ENCODE peak calls at places on chromosome 12, in five cellular contexts. Q is sigmoid colon, I is SK-N-SH, A is HepG2, E is transverse colon. B is an unnamed sample.

GRCh38 chr12:62654558-62655241 is 188.1 kb downstream of the MON2 start:
- DNase-seq in Q (no peak), I (no peak), A (no peak), E (no peak), B (no peak)

GRCh38 chr12:132286912-132287311 is 42.5 kb downstream of the GALNT9 start:
- DNase-seq in Q (no peak), I (no peak), A (peak), E (no peak), B (no peak)

GRCh38 chr12:20280515-20280914 is 87.8 kb upstream of the PDE3A start:
- DNase-seq in Q (no peak), I (no peak), A (no peak), E (no peak), B (no peak)

GRCh38 chr12:49537709-49538601 is 875 bp upstream of the KCNH3 start:
- DNase-seq in Q (peak), I (peak), A (no peak), E (no peak), B (no peak)

GRCh38 chr12:94930772-94931171 is 72.7 kb downstream of the NDUFA12 start:
- DNase-seq in Q (no peak), I (no peak), A (no peak), E (no peak), B (no peak)

GRCh38 chr12:106682594-106683234 is 91.8 kb upstream of the RIC8B start:
- DNase-seq in Q (no peak), I (no peak), A (peak), E (no peak), B (no peak)

GRCh38 chr12:131281016-131281415 is 327.3 kb downstream of the ADGRD1 start:
- DNase-seq in Q (peak), I (no peak), A (no peak), E (no peak), B (no peak)

GRCh38 chr12:116389990-116390655 is 112.6 kb upstream of the MED13L start:
- DNase-seq in Q (no peak), I (no peak), A (no peak), E (no peak), B (peak)

GRCh38 chr12:48356041-48356768 is 5.5 kb upstream of the ZNF641 start:
- DNase-seq in Q (no peak), I (no peak), A (peak), E (no peak), B (no peak)

GRCh38 chr12:48352157-48352775 is 1.5 kb upstream of the ZNF641 start:
- DNase-seq in Q (no peak), I (no peak), A (no peak), E (no peak), B (no peak)

GRCh38 chr12:48351022-48351708 is 446 bp upstream of the ZNF641 start:
- DNase-seq in Q (peak), I (no peak), A (peak), E (peak), B (peak)

GRCh38 chr12:48349471-48349870 is 1.2 kb downstream of the ZNF641 start:
- DNase-seq in Q (no peak), I (no peak), A (no peak), E (no peak), B (no peak)

DNA sequence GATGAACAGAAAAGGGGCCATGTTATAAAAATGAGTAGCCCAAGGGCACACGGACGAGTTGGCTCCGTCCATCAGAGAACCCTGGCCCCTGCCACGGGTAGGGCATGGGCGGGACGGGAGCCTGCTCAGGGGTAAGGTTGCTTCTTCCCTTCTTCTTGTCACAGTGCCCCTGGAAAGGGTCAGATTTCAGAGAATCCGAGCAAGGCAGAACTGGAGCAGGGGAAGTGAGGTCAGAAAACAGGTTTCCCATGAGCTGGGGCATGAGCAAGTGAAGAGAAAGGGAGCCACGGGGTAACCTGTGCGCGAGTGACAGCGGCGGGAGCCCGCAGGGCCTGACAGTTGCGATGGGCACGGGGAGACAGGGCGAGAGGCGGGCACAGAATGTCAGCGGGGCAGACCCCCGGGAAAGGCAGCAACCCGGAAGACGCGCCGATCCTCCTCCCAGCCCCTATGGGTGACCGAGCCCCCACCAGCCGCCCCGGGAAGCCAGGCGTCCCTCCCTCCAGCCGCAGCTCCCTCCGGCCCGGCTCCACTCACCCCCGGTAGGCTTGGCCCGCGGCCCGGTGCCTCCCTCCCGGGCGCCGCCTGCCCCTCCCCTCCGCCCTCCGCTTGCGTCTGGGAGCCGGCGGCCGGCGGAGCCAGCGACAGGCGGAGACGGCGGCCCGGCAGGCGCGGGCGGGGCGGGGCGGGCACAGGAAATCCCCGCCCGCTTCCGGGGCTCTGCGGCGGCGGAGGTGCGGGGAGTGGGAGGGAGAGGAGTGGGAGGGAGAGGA is at the start of gene ZNF641:
- DNase-seq in Q (peak), I (peak), A (peak), E (peak), B (peak)
- TF ChIP-seq POLR2AphosphoS5 in Q (no peak), I (no peak), A (no peak), E (peak), B (peak)

GRCh38 chr12:90677055-90677454 is 277.9 kb downstream of the CCER1 start:
- DNase-seq in Q (no peak), I (no peak), A (no peak), E (no peak), B (no peak)

GRCh38 chr12:90679674-90680073 is 275.3 kb downstream of the CCER1 start:
- DNase-seq in Q (no peak), I (no peak), A (no peak), E (no peak), B (no peak)

GRCh38 chr12:90683871-90684270 is 271.1 kb downstream of the CCER1 start:
- DNase-seq in Q (no peak), I (no peak), A (no peak), E (no peak), B (no peak)

GRCh38 chr12:90677552-90677951 is 277.4 kb downstream of the CCER1 start:
- DNase-seq in Q (no peak), I (no peak), A (no peak), E (no peak), B (no peak)

DNA sequence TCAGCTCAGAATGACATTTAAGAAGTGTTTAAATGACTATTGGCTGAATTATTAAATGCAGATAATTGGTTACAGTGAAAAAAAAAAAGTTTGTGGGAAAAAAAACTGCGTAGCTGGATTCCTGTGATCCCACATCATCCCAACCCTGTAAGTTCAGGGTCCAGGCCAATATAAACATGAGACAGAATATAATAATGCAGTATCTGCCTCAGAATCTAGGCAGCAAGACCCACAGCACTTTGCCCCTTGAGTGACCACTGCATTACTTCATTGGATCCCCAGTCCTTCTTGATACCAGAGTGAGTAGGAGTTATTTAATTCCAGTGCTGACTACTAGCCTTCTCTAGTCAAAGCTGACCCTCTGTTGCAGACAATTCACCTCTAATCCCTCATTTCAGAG is 272.6 kb downstream of the CCER1 start:
- DNase-seq in Q (no peak), I (no peak), A (no peak), E (no peak), B (no peak)
- TF ChIP-seq CTCF in Q (no peak), I (no peak), A (no peak), E (no peak), B (no peak)

GRCh38 chr12:9064815-9065606 is 50.7 kb downstream of the A2M start:
- DNase-seq in Q (peak), I (peak), A (peak), E (peak), B (peak)
- TF ChIP-seq POLR2AphosphoS5 in Q (peak), I (no peak), A (peak), E (peak), B (peak)

GRCh38 chr12:125295550-125295949 is 230.3 kb downstream of the AACS start:
- DNase-seq in Q (no peak), I (no peak), A (no peak), E (no peak), B (no peak)
- TF ChIP-seq CTCF in Q (no peak), I (no peak), A (no peak), E (no peak), B (no peak)